ENCODE peak calls at places on chromosomes 7 and 10, in five cellular contexts. E, N, M, W and A are unnamed samples.
A peak's percentile ranks its signal among the peaks of the same experiment; 100 is the strongest.

GRCh38 chr7:23672033-23672432 is 8.0 kb upstream of the FAM221A start:
- DNase-seq in E (no peak), N (no peak), M (no peak), W (no peak), A (no peak)

GRCh38 chr7:36514289-36515243 is 124.9 kb downstream of the ANLN start:
- DNase-seq in E (no peak), N (no peak), M (no peak), W (no peak), A (no peak)

GRCh38 chr10:96904648-96905047 is 72.5 kb downstream of the LCOR start:
- DNase-seq in E (no peak), N (no peak), M (no peak), W (no peak), A (no peak)

GRCh38 chr10:29377333-29377961 is 88.6 kb downstream of the LYZL1 start:
- DNase-seq in E (peak; percentile 43), N (peak; percentile 53), M (peak; percentile 43), W (no peak), A (peak; percentile 8)

GRCh38 chr7:91165846-91166230 is 98.4 kb upstream of the FZD1 start:
- DNase-seq in E (no peak), N (no peak), M (no peak), W (no peak), A (no peak)

GRCh38 chr7:120998996-120999565 is 10.6 kb downstream of the CPED1 start:
- DNase-seq in E (no peak), N (no peak), M (no peak), W (no peak), A (no peak)

GRCh38 chr7:26535483-26536069 is 243.9 kb downstream of the SNX10 start:
- DNase-seq in E (no peak), N (no peak), M (no peak), W (no peak), A (no peak)

GRCh38 chr10:78301891-78302738 is 268.5 kb downstream of the RPS24 start:
- DNase-seq in E (no peak), N (peak; percentile 30), M (peak; percentile 41), W (no peak), A (no peak)

GRCh38 chr7:68147621-68148238 is 1151.1 kb downstream of the TYW1 start:
- DNase-seq in E (no peak), N (no peak), M (no peak), W (no peak), A (no peak)

GRCh38 chr10:87752571-87752970 is 65.5 kb downstream of the ATAD1 start:
- DNase-seq in E (no peak), N (no peak), M (no peak), W (no peak), A (peak; percentile 71)

GRCh38 chr7:148939128-148939747 is 55.1 kb upstream of the EZH2 start:
- DNase-seq in E (no peak), N (no peak), M (no peak), W (no peak), A (no peak)

GRCh38 chr7:129066290-129067131 is 11.6 kb upstream of the TNPO3 start:
- DNase-seq in E (peak; percentile 80), N (peak; percentile 66), M (peak; percentile 79), W (no peak), A (peak; percentile 68)

GRCh38 chr7:30180718-30181117 is 45.9 kb downstream of the MTURN start:
- DNase-seq in E (no peak), N (no peak), M (no peak), W (no peak), A (no peak)
- H3K4me1 ChIP-seq in E (peaks cover 6% of the 10 kb centered on the region), N (no peaks in the 10 kb centered on the region), M (no peaks in the 10 kb centered on the region), W (peaks cover 87% of the 10 kb centered on the region), A (no peaks in the 10 kb centered on the region)

GRCh38 chr7:157710396-157710795 is 373.6 kb downstream of the DNAJB6 start:
- DNase-seq in E (no peak), N (no peak), M (no peak), W (no peak), A (no peak)

GRCh38 chr7:157707983-157708720 is 371.3 kb downstream of the DNAJB6 start:
- DNase-seq in E (no peak), N (no peak), M (no peak), W (no peak), A (no peak)

GRCh38 chr7:157711353-157711888 is 374.6 kb downstream of the DNAJB6 start:
- DNase-seq in E (no peak), N (no peak), M (no peak), W (no peak), A (no peak)

GRCh38 chr7:157708896-157709295 is 372.1 kb downstream of the DNAJB6 start:
- DNase-seq in E (no peak), N (no peak), M (no peak), W (no peak), A (no peak)

GRCh38 chr7:157709531-157710251 is 372.9 kb downstream of the DNAJB6 start:
- DNase-seq in E (no peak), N (no peak), M (no peak), W (no peak), A (no peak)
- H3K4me3 ChIP-seq in E (no peak overlapping the region), N (no peak overlapping the region), M (no peak overlapping the region), W (no peak overlapping the region), A (no peak overlapping the region)

DNA sequence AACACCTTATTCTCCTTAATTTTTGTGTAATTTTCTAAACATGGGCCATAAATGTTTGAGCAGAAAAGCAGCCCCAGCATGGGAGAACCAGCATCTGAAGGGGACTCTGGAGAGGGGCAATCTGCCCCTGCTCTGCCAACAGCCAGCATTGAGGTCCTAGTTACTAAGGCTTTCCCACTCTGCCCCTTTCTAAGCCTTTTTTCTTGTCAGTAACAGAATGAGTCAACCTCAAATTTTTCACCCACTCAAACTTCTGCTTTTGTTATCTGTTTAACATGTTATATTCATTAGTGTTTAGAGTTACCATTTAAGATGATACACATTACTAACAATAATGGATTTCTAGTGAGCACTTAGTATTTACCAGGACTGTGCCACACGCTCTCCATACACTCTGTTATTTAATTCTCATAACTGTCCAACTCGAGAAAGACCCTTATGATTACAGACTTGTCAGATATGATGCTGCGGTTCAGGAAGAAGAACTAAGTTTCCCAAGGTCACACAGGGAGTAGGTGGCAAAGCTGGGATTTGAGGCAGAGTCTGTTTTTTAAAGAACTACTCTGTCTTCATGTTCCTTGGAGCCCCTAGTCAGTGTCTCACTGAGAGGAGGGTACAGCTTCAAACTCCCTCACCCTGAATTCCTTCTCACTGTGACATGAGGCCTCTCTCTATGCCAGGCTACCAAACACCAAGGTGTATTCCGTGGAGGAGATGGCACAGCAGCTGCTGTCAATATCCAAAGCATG is 19.9 kb upstream of the GPAM start:
- DNase-seq in E (no peak), N (no peak), M (no peak), W (no peak), A (no peak)
- H3K4me1 ChIP-seq in E (no peaks in the 10 kb centered on the region), N (no peaks in the 10 kb centered on the region), M (no peaks in the 10 kb centered on the region), W (peaks cover 11% of the 10 kb centered on the region), A (peaks cover 8% of the 10 kb centered on the region)

GRCh38 chr10:129915526-129916378 is 48.3 kb downstream of the EBF3 start:
- DNase-seq in E (no peak), N (no peak), M (no peak), W (no peak), A (no peak)
- H3K4me3 ChIP-seq in E (no peak overlapping the region), N (no peak overlapping the region), M (no peak overlapping the region), W (no peak overlapping the region), A (no peak overlapping the region)

GRCh38 chr10:14535497-14536199 is 204.9 kb upstream of the FRMD4A start:
- DNase-seq in E (no peak), N (peak; percentile 63), M (no peak), W (no peak), A (no peak)
- H3K4me1 ChIP-seq in E (no peaks in the 10 kb centered on the region), N (peaks cover 20% of the 10 kb centered on the region), M (no peaks in the 10 kb centered on the region), W (no peaks in the 10 kb centered on the region), A (peaks cover 4% of the 10 kb centered on the region)

GRCh38 chr10:20993387-20994170 is 96.5 kb upstream of the NEBL start:
- DNase-seq in E (peak; percentile 14), N (no peak), M (no peak), W (no peak), A (peak; percentile 41)
- H3K4me3 ChIP-seq in E (no peak overlapping the region), N (no peak overlapping the region), M (no peak overlapping the region), W (no peak overlapping the region), A (no peak overlapping the region)